ENCODE peak calls at places on chromosomes 3 and 15, in nine cellular contexts. F is cardiac fibroblast, G is RWPE1, Z is body of pancreas, L is K562, P is AG04449, E is neural progenitor cell, U is left lung, W is heart left ventricle. R is an unnamed sample.

GRCh38 chr3:23277688-23278087 is 74.6 kb downstream of the UBE2E2 start:
- DNase-seq in E (no peak), U (no peak), Z (no peak), G (no peak), F (no peak), W (no peak), L (no peak), P (no peak), R (no peak)

GRCh38 chr3:147384210-147385058 is 21.9 kb downstream of the ZIC4 start:
- DNase-seq in W (no peak), L (peak; percentile 61), E (peak; percentile 73), Z (no peak), U (no peak), F (no peak), P (no peak), G (no peak), R (no peak)

GRCh38 chr15:32774022-32774421 is 56.2 kb downstream of the GREM1 start:
- DNase-seq in W (no peak), F (peak; percentile 54), U (no peak), E (no peak), L (no peak), P (peak; percentile 97), Z (no peak), G (peak; percentile 10), R (no peak)

GRCh38 chr3:64985072-64985471 is 297.3 kb upstream of the ADAMTS9 start:
- DNase-seq in Z (no peak), E (no peak), L (no peak), F (no peak), P (no peak), W (no peak), G (no peak), U (no peak), R (no peak)

GRCh38 chr3:121989943-121990342 is 32.1 kb downstream of the ILDR1 start:
- DNase-seq in E (peak; percentile 23), W (no peak), G (no peak), L (no peak), P (no peak), U (no peak), Z (peak; percentile 55), F (peak; percentile 39), R (no peak)

GRCh38 chr3:84989102-84989501 is 30.3 kb downstream of the CADM2 start:
- DNase-seq in E (no peak), L (no peak), W (no peak), U (no peak), G (no peak), P (no peak), Z (no peak), F (no peak), R (no peak)

GRCh38 chr3:48427630-48427962 is 2.3 kb downstream of the PLXNB1 start:
- DNase-seq in E (no peak), L (no peak), U (no peak), W (no peak), F (no peak), P (no peak), Z (no peak), G (no peak), R (no peak)

GRCh38 chr15:60155661-60156060 is 151.6 kb downstream of the FOXB1 start:
- DNase-seq in P (peak; percentile 7), W (no peak), Z (no peak), U (no peak), F (peak; percentile 45), L (no peak), E (no peak), G (no peak), R (no peak)

GRCh38 chr3:52109556-52110380 is 44.5 kb downstream of the POC1A start:
- DNase-seq in F (peak; percentile 71), W (no peak), G (no peak), E (no peak), U (peak; percentile 29), P (no peak), Z (peak; percentile 33), L (no peak), R (no peak)

GRCh38 chr3:117719316-117719926 is 1009.8 kb downstream of the TUSC7 start:
- DNase-seq in E (peak; percentile 41), U (no peak), G (peak; percentile 34), L (peak; percentile 11), P (no peak), F (peak; percentile 41), W (no peak), Z (no peak), R (no peak)

GRCh38 chr3:188470508-188471130 is 316.7 kb downstream of the LPP start:
- DNase-seq in U (no peak), P (no peak), Z (no peak), F (no peak), G (no peak), W (no peak), E (no peak), L (no peak), R (no peak)

GRCh38 chr15:55552926-55553325 is 35.2 kb downstream of the PYGO1 start:
- DNase-seq in G (no peak), W (peak; percentile 71), U (no peak), Z (peak; percentile 21), P (peak; percentile 7), L (no peak), F (peak; percentile 61), E (peak; percentile 43), R (no peak)

GRCh38 chr15:20346082-20346805 is 195.4 kb downstream of the GOLGA6L6 start:
- DNase-seq in Z (no peak), L (no peak), U (no peak), P (no peak), E (no peak), W (peak; percentile 15), F (no peak), G (no peak), R (no peak)

GRCh38 chr3:186847437-186847836 is 4.9 kb downstream of the ADIPOQ start:
- DNase-seq in P (no peak), U (no peak), L (no peak), E (no peak), F (no peak), G (no peak), W (no peak), Z (no peak), R (no peak)

DNA sequence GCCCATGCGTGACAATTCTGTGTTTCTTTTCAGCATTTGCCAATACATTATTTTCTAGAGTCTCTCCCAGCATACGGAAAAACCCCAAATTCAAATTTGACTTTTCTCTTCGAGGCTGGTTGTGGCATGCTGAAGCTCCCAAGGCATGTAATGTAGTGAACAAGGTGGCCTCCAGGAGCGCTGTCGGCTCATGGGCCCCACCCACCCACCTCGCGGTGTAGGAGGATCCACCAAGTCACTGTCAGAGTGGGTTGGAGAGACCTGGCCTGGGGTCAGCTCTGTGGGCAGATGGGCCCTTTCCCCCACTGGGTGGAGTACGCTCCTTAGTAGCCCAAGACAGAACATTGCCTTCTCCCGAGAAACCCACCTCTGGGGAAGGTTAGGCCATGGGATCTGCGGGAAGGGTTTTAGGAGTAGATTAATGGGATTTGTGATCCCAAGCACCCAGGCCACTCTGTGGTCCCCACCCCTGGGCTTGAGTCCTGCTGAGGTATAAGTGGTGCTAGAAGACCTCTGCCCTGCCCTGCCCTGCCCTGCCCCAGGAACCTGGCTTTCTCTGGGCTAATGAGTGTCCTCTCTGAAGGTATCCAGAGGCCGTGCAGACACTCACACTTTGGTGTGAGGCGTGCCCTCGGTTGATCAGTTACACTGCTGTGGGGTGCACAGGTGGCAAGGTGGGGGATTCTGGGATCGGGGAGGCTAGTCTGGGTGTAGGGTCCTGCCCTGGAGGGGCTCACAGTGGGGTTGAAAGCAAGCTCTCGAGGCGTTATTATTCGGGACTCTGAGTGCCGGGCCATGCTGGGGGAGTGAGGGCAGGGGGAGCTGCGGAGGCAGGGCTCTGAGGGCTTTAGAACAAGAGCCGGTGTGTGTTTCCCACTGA is 97.9 kb downstream of the APBA2 start:
- DNase-seq in G (no peak), E (no peak), W (no peak), P (no peak), Z (no peak), F (no peak), L (peak; percentile 66), U (no peak), R (no peak)
- TF ChIP-seq CTCF in G (no peak), E (peak; percentile 31), W (no peak), P (no peak), Z (no peak), F (no peak), L (peak; percentile 63), U (no peak), R (no peak)

GRCh38 chr3:125582707-125583106 is 12.6 kb downstream of the OSBPL11 start:
- DNase-seq in G (peak; percentile 21), P (no peak), W (no peak), Z (no peak), F (peak; percentile 25), U (no peak), E (no peak), L (no peak), R (no peak)
- TF ChIP-seq CTCF in G (peak; percentile 18), P (no peak), W (no peak), Z (no peak), F (no peak), U (no peak), E (peak; percentile 27), L (peak; percentile 51), R (peak; percentile 26)

GRCh38 chr3:152270145-152270870 is 1.6 kb downstream of the MBNL1 start:
- DNase-seq in W (no peak), F (no peak), E (peak; percentile 15), G (no peak), L (no peak), U (no peak), P (no peak), Z (no peak), R (no peak)
- TF ChIP-seq CTCF in W (no peak), F (no peak), E (no peak), G (no peak), L (no peak), U (no peak), P (no peak), Z (no peak), R (no peak)

DNA sequence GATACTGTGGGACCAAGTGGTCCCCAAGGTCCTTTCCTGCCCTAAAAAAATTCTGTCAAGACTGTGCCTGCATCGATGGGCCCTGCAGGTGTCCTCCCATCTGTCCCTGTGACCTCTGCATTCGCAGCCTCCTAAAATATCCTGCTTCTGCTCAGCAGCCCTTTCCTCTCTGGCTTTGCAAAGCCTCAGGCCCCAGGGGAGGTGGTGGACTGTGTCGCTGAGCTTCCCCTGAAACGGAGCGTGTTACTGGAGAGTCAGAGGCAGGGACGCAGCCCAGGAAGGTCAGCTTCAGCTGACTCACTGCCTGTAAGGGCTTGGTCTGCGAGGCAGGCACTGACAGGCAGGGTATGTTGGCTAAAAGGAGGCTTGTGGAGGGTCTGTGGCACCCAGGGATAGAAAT is 110.0 kb downstream of the RAB11A start:
- DNase-seq in G (peak; percentile 84), U (no peak), L (no peak), Z (no peak), W (peak; percentile 28), F (no peak), P (no peak), E (no peak), R (no peak)
- TF ChIP-seq CTCF in G (no peak), U (no peak), L (no peak), Z (no peak), W (no peak), F (no peak), P (no peak), E (no peak), R (no peak)

GRCh38 chr15:80588801-80589200 is 106.3 kb upstream of the ABHD17C start:
- DNase-seq in E (no peak), F (peak; percentile 97), W (no peak), G (peak; percentile 85), L (no peak), Z (no peak), P (peak; percentile 90), U (no peak), R (no peak)
- TF ChIP-seq CTCF in E (no peak), F (no peak), W (no peak), G (no peak), L (no peak), Z (no peak), P (no peak), U (no peak), R (no peak)

GRCh38 chr3:138328341-138328740 is 1.3 kb downstream of the NME9 start:
- DNase-seq in Z (no peak), G (no peak), P (no peak), E (peak; percentile 33), F (peak; percentile 58), U (no peak), W (no peak), L (peak; percentile 15), R (no peak)
- TF ChIP-seq CTCF in Z (no peak), G (no peak), P (peak; percentile 21), E (peak; percentile 27), F (peak; percentile 6), U (no peak), W (no peak), L (peak; percentile 45), R (peak; percentile 39)